ENCODE peak calls at places on chromosomes 4 and X, in four cellular contexts. L is SK-N-SH, P is mammary epithelial cell, O is MM.1S. H is an unnamed sample. For H3K4me1, the result is how much of the 10 kb centered on the place peaks cover.

GRCh38 chr4:4889781-4890180 is 30.3 kb downstream of the MSX1 start:
- DNase-seq in L (no peak), P (no peak), O (no peak), H (no peak)

GRCh38 chrX:118493653-118494297 is 1.8 kb upstream of the DOCK11 start:
- DNase-seq in L (no peak), P (no peak), O (no peak), H (no peak)

GRCh38 chr4:93828332-93828829 is at the start of gene ATOH1:
- DNase-seq in L (peak), P (peak), O (peak), H (no peak)

GRCh38 chr4:158535130-158535614 is 13.5 kb downstream of the RXFP1 start:
- DNase-seq in L (no peak), P (peak), O (peak), H (no peak)

GRCh38 chr4:56699537-56699936 is 18.4 kb upstream of the HOPX start:
- DNase-seq in L (no peak), P (no peak), O (no peak), H (no peak)

GRCh38 chrX:13669246-13669689 is 16.3 kb downstream of the TCEANC start:
- DNase-seq in L (no peak), P (peak), O (peak), H (no peak)

GRCh38 chr4:159400782-159401712 is 298.2 kb downstream of the RAPGEF2 start:
- DNase-seq in L (no peak), P (no peak), O (no peak), H (no peak)

GRCh38 chr4:40264497-40264896 is 67.7 kb downstream of the RHOH start:
- DNase-seq in L (no peak), P (peak), O (no peak), H (no peak)

GRCh38 chrX:136762820-136763452 is 17.8 kb downstream of the ARHGEF6 start:
- DNase-seq in L (no peak), P (no peak), O (no peak), H (peak)

GRCh38 chrX:153525451-153525850 is 8.0 kb downstream of the ATP2B3 start:
- DNase-seq in L (peak), P (no peak), O (no peak), H (no peak)

GRCh38 chr4:80173387-80173786 is 23.9 kb upstream of the PRDM8 start:
- DNase-seq in L (no peak), P (peak), O (peak), H (peak)

GRCh38 chr4:185039508-185040273 is 21.4 kb downstream of the HELT start:
- DNase-seq in L (peak), P (peak), O (peak), H (peak)

GRCh38 chr4:181685911-181686310 is 557.3 kb upstream of the TENM3 start:
- DNase-seq in L (no peak), P (peak), O (no peak), H (no peak)

GRCh38 chr4:96448315-96448872 is 608.5 kb downstream of the PDHA2 start:
- DNase-seq in L (no peak), P (no peak), O (no peak), H (no peak)

GRCh38 chr4:188439641-188440311 is 300.5 kb downstream of the TRIML1 start:
- DNase-seq in L (peak), P (peak), O (no peak), H (no peak)

GRCh38 chr4:159298502-159298901 is 195.6 kb downstream of the RAPGEF2 start:
- DNase-seq in L (no peak), P (peak), O (no peak), H (no peak)

GRCh38 chrX:17376381-17377046 is 1.5 kb downstream of the NHS start:
- DNase-seq in L (no peak), P (peak), O (no peak), H (no peak)

GRCh38 chrX:40100141-40100536 is 2.4 kb upstream of the BCOR start:
- DNase-seq in L (peak), P (peak), O (peak), H (no peak)

GRCh38 chr4:95949136-95949765 is 109.4 kb downstream of the PDHA2 start:
- DNase-seq in L (no peak), P (no peak), O (no peak), H (no peak)

GRCh38 chr4:121741751-121742150 is 23.2 kb downstream of the SMIM43 start:
- DNase-seq in L (no peak), P (no peak), O (no peak), H (no peak)

GRCh38 chr4:119010909-119011606 is 122.4 kb downstream of the SYNPO2 start:
- DNase-seq in L (no peak), P (no peak), O (no peak), H (no peak)

GRCh38 chr4:169384741-169385140 is 114.0 kb upstream of the SH3RF1 start:
- DNase-seq in L (no peak), P (no peak), O (no peak), H (no peak)

GRCh38 chr4:121784975-121785374 is 16.1 kb upstream of the EXOSC9 start:
- DNase-seq in L (no peak), P (peak), O (no peak), H (no peak)

GRCh38 chrX:8743126-8743732 is 11.3 kb upstream of the ANOS1 start:
- DNase-seq in L (peak), P (peak), O (peak), H (peak)

GRCh38 chr4:38943355-38943754 is 75.7 kb downstream of the FAM114A1 start:
- DNase-seq in L (peak), P (no peak), O (no peak), H (no peak)

GRCh38 chrX:9163153-9163790 is 129.3 kb upstream of the FAM9B start:
- DNase-seq in L (no peak), P (no peak), O (no peak), H (peak)

GRCh38 chr4:21749936-21750335 is 198.6 kb downstream of the KCNIP4 start:
- DNase-seq in L (no peak), P (peak), O (no peak), H (no peak)

GRCh38 chr4:122234686-122235085 is 82.6 kb downstream of the BLTP1 start:
- DNase-seq in L (no peak), P (no peak), O (no peak), H (no peak)

DNA sequence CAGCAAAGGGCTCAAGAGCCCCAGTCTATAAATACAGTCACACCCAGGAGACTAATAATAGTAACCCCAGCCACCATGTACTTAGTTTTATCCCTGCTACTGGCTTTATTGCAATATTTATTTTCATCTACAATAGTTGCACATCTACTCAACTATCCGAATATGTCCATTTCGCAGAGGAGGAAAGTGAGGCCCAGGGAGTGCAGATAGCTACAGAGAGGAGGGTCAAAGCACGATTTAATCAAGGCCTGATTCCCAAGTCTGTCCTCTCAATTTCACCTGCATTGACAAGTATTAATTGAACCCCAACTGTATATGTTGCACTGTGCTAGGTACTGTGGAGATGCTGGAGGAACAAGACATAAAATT is 4.0 kb upstream of the PLP2 start:
- DNase-seq in L (no peak), P (no peak), O (no peak), H (no peak)
- H3K9ac ChIP-seq in L (no peak), P (peak), O (peak), H (peak)

GRCh38 chrX:65598559-65599147 is 64.1 kb upstream of the LAS1L start:
- DNase-seq in L (no peak), P (no peak), O (no peak), H (no peak)
- H3K4me1 ChIP-seq in L (under half), P (under half), O (under half), H (under half)

DNA sequence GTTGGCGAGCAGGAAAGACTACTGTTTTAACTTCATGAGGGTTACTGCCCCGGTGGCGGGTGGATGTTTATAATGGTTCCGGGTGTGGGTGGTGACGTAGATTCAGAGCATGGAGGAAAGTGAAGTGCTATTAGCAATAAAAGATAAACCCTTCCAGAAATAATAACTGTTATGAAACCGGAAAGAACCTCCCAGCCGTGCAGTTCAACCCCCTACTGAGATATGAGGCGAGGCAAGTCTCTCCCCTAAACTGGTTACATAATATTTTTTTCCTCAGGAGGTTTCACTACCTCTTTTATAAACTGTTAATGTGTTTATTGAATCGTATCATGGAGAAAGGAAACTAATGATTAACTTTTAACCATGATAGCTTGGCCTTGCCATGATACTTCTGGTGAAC is 33.9 kb upstream of the STIM2 start:
- DNase-seq in L (no peak), P (no peak), O (no peak), H (no peak)
- H3K9ac ChIP-seq in L (no peak), P (no peak), O (no peak), H (no peak)

GRCh38 chrX:57902633-57903032 is 7.6 kb downstream of the ZXDA start:
- DNase-seq in L (no peak), P (no peak), O (no peak), H (no peak)

GRCh38 chrX:57904481-57904880 is 5.8 kb downstream of the ZXDA start:
- DNase-seq in L (no peak), P (no peak), O (no peak), H (no peak)

GRCh38 chrX:57905141-57905540 is 5.1 kb downstream of the ZXDA start:
- DNase-seq in L (no peak), P (no peak), O (no peak), H (no peak)

GRCh38 chrX:57899064-57899463 is 11.2 kb downstream of the ZXDA start:
- DNase-seq in L (no peak), P (no peak), O (no peak), H (no peak)

DNA sequence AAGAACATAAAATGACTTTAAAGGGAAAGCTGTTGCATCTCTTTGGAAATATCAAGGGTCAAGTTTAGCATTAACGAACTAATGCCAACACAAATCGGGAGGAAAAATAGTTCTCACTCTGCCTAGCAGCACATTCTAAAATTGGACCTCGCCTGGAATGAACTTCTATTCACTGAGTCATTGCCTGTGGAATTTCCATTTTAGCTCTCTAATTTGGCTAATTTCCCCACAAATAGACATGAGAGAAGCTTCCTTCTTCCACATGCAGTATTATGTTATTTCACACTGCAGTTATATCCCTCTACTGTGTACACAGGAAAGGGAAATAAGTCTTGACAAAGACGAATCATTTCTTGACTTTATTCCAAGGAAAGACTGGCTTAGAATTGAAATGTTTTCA is 9.3 kb downstream of the ZXDA start:
- DNase-seq in L (no peak), P (no peak), O (no peak), H (no peak)
- H3K4me1 ChIP-seq in L (under half), P (under half), O (under half), H (under half)

GRCh38 chr4:112175840-112176239 is 30.6 kb downstream of the FAM241A start:
- DNase-seq in L (no peak), P (no peak), O (no peak), H (no peak)

GRCh38 chr4:112170451-112170993 is 25.3 kb downstream of the FAM241A start:
- DNase-seq in L (no peak), P (peak), O (no peak), H (no peak)

GRCh38 chr4:112172180-112172579 is 26.9 kb downstream of the FAM241A start:
- DNase-seq in L (no peak), P (no peak), O (peak), H (no peak)

GRCh38 chr4:112176596-112176995 is 31.3 kb downstream of the FAM241A start:
- DNase-seq in L (no peak), P (no peak), O (no peak), H (no peak)

DNA sequence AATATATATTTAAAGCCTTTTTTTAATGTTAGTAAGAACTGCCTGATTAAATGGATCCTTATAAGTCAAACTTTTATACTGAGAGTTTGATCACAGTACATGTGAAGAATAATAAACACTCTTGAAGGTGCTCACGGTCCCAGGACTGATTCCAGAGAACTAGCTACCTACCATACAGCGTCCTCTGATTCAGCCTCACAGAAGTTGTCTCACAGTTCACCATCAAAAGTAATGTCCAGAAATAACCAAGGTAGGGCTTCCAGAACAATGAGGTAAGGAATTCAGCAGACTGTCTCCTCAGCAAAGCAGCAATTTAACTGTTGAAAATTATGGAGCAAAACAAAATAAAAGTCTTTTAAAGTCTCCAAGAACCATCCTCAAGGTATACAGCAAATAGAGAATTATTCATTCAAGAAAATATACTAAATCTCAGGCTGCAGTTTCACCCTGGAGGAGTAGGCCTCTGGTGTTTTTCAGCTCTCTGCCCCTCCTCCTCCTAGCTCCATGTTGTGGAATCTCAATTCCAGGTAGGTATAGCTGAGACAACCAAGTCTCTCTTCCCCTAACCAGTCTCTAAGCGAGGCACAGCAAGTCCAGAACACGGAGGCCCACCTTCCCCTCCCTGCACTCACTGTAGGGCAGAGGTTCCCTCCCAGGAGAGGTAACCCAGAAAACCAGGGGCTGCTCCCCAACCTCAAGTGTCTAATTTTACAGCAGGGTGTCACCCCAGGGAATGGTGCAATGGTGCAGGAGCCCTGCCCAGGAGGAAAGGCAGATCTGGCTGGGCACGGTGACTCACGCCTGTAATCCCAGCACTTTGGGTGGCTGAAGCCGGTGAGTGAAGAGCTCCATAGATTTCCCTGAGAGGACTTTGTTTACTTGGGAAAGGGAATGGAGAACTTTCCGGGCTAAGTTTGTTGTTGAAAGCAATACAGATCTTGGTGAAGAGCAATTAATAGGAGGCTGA is 28.6 kb downstream of the FAM241A start:
- DNase-seq in L (no peak), P (peak), O (no peak), H (no peak)
- H3K9ac ChIP-seq in L (no peak), P (no peak), O (no peak), H (no peak)

GRCh38 chrX:83508006-83508405 is at the start of gene POU3F4:
- DNase-seq in L (no peak), P (no peak), O (no peak), H (no peak)

GRCh38 chrX:83511208-83511607 is 3.1 kb downstream of the POU3F4 start:
- DNase-seq in L (peak), P (no peak), O (no peak), H (no peak)

GRCh38 chrX:83510466-83511181 is 2.5 kb downstream of the POU3F4 start:
- DNase-seq in L (peak), P (no peak), O (no peak), H (no peak)

GRCh38 chrX:83508526-83509245 is 596 bp downstream of the POU3F4 start:
- DNase-seq in L (no peak), P (no peak), O (no peak), H (no peak)

DNA sequence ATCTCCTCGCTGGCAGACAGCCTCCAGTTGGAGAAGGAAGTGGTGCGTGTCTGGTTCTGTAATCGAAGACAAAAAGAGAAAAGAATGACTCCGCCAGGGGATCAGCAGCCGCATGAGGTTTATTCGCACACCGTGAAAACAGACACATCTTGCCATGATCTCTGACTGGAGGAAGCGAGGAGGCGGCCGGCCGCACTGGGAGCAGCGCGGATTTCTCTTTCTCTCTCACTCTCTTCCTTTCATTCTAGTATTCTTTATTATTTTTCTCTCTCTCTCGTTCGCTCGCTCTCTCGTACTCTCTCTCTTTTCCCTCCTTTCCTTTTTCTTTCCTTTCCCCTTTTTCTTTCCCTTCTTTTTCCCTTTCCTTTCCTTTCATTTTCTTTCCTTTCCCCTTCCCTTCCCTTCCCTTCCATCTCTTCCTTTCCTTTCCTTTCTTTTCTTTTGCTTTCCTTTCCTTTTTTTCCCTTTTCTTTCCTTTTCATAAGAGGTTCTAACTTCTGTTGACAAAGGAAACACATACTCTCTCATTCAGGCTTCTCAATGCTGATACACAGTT is 1.2 kb downstream of the POU3F4 start:
- DNase-seq in L (no peak), P (no peak), O (no peak), H (no peak)
- H3K4me1 ChIP-seq in L (under half), P (under half), O (under half), H (under half)

DNA sequence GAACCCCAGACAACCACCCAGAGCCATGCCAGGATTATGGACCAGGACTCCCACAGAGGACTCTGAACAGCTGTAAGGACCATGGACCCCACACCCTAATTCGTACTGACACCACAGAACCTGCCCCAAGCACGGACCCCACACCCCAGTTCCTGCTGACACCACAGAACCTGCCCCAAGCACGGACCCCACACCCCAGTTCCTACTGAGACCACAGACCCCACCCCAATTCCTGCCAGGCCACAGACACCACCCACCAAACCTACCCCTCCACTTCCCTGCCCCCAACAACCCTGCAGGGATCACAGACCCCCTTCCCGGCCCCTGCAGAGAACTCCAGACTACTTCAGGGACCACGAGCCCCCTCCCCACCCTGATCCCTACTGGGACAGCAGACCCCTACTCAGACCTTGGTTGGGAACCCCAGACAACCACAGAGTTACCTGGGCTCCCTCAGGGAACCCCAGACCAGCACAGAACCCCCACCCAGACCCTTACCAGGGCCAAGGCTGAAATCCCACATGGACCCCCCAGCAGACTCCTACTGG is 1.4 kb upstream of the DHRSX start:
- DNase-seq in L (no peak), P (no peak), O (no peak), H (no peak)
- H3K9ac ChIP-seq in L (no peak), P (no peak), O (no peak), H (no peak)